ENCODE peak calls at places on chromosome 14, in nine cellular contexts. R is right lobe of liver, Z is cardiac muscle cell, G is tibial nerve, X is upper lobe of right lung, Y is Caco-2, C is fibroblast of the aortic adventitia, W is D721Med, L is GM13977. N is an unnamed sample.

GRCh38 chr14:59406454-59407245 is 58.5 kb downstream of the GPR135 start:
- DNase-seq in C (peak; percentile 86), W (no peak), X (no peak), Y (no peak), Z (no peak), R (peak; percentile 53), G (no peak), L (no peak), N (no peak)

GRCh38 chr14:103715052-103716000 is at the start of the genes XRCC3 and ZFYVE21:
- DNase-seq in Y (peak; percentile 99), Z (peak; percentile 100), G (peak; percentile 99), C (peak; percentile 99), R (peak; percentile 100), X (peak; percentile 100), L (peak; percentile 100), W (peak; percentile 99), N (peak; percentile 100)

GRCh38 chr14:37428954-37429353 is 166.1 kb downstream of the FOXA1 start:
- DNase-seq in Y (no peak), G (no peak), R (no peak), X (no peak), L (no peak), C (no peak), W (no peak), Z (no peak), N (no peak)

GRCh38 chr14:20680843-20681347 is 3.5 kb upstream of the RNASE4 start:
- DNase-seq in L (peak; percentile 65), W (no peak), C (no peak), X (no peak), R (no peak), Z (no peak), G (no peak), Y (no peak), N (peak; percentile 63)

GRCh38 chr14:34035177-34035933 is 84.5 kb upstream of the EGLN3 start:
- DNase-seq in C (no peak), G (no peak), Z (no peak), L (no peak), W (no peak), R (peak; percentile 46), X (no peak), Y (no peak), N (no peak)

GRCh38 chr14:54775486-54776100 is 127.0 kb downstream of the GCH1 start:
- DNase-seq in R (peak; percentile 37), Y (no peak), L (no peak), Z (no peak), W (no peak), C (no peak), X (no peak), G (no peak), N (no peak)

GRCh38 chr14:64191756-64192155 is 102.4 kb downstream of the ESR2 start:
- DNase-seq in C (peak; percentile 74), Z (no peak), Y (no peak), X (no peak), L (no peak), G (no peak), R (no peak), W (no peak), N (no peak)

GRCh38 chr14:101716956-101717662 is 44.4 kb upstream of the PPP2R5C start:
- DNase-seq in Z (no peak), Y (peak; percentile 19), X (no peak), C (no peak), L (no peak), R (peak; percentile 33), G (no peak), W (no peak), N (no peak)

GRCh38 chr14:105064721-105065143 is 498 bp downstream of the GPR132 start:
- DNase-seq in L (no peak), C (peak; percentile 33), W (no peak), X (peak; percentile 69), Y (peak; percentile 69), Z (no peak), G (no peak), R (peak; percentile 60), N (no peak)

GRCh38 chr14:71932229-71932951 is at the start of gene RGS6:
- DNase-seq in Y (no peak), W (no peak), G (no peak), X (peak; percentile 77), L (peak; percentile 74), R (no peak), C (no peak), Z (peak; percentile 80), N (peak; percentile 80)

GRCh38 chr14:101187816-101188570 is 284.5 kb upstream of the RTL1 start:
- DNase-seq in X (peak; percentile 46), R (peak; percentile 37), W (no peak), C (no peak), Y (no peak), Z (no peak), G (no peak), L (no peak), N (no peak)

GRCh38 chr14:78401866-78402265 is 231.7 kb downstream of the NRXN3 start:
- DNase-seq in G (no peak), R (no peak), Z (no peak), C (no peak), L (no peak), Y (no peak), W (no peak), X (no peak), N (no peak)

GRCh38 chr14:90730367-90730766 is 85.9 kb downstream of the TTC7B start:
- DNase-seq in L (no peak), X (no peak), Y (no peak), C (no peak), W (no peak), G (no peak), Z (no peak), R (no peak), N (no peak)

GRCh38 chr14:24694680-24695079 is 60.7 kb upstream of the GZMB start:
- DNase-seq in R (no peak), C (no peak), Z (no peak), W (no peak), G (no peak), X (no peak), Y (no peak), L (no peak), N (no peak)

GRCh38 chr14:31420319-31421081 is at the start of gene HEATR5A:
- DNase-seq in Y (peak; percentile 95), C (peak; percentile 93), R (peak; percentile 97), W (peak; percentile 78), Z (peak; percentile 97), X (peak; percentile 99), L (peak; percentile 96), G (peak; percentile 88), N (peak; percentile 97)
- TF ChIP-seq CTCF in Y (peak; percentile 31), C (peak; percentile 21), R (peak; percentile 33), W (peak; percentile 29), Z (peak; percentile 25), X (peak; percentile 38), L (peak; percentile 34), G (peak; percentile 61), N (peak; percentile 18)

GRCh38 chr14:99441157-99441870 is 39.3 kb downstream of the SETD3 start:
- DNase-seq in R (no peak), C (no peak), W (no peak), X (no peak), L (no peak), Z (peak; percentile 61), Y (no peak), G (no peak), N (no peak)
- TF ChIP-seq CTCF in R (no peak), C (no peak), W (no peak), X (no peak), L (peak; percentile 12), Z (peak; percentile 16), Y (peak; percentile 64), G (no peak), N (no peak)

DNA sequence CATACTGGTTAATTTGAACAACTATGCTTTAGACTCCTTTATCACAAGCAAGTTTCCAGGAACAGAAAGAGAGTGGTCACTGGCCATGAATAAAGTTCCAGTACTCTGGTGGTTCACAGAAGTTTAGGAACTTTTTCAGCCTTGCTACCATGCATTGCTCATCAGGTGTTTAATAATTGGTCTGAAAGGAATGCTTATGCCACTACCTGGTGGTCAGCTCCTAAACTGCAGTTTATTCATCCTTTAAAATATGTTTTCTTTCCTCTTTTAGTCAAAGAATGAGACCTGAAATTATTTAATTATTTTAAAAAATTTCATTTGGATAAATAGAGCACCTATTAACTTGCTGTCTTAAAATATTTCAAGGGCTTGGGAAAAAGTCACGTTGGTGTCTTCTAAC is 260.1 kb upstream of the OR4E1 start:
- DNase-seq in G (no peak), C (no peak), W (no peak), Y (no peak), L (no peak), R (no peak), Z (peak; percentile 19), X (no peak), N (no peak)
- TF ChIP-seq CTCF in G (no peak), C (no peak), W (no peak), Y (peak; percentile 47), L (no peak), R (peak; percentile 40), Z (peak; percentile 6), X (peak; percentile 29), N (no peak)

GRCh38 chr14:75132374-75133086 is 5.7 kb upstream of the NEK9 start:
- DNase-seq in X (no peak), Y (peak; percentile 62), W (peak; percentile 33), G (peak; percentile 96), R (no peak), C (peak; percentile 85), L (peak; percentile 43), Z (peak; percentile 80), N (peak; percentile 46)
- TF ChIP-seq CTCF in X (peak; percentile 69), Y (peak; percentile 62), W (peak; percentile 90), G (peak; percentile 95), R (peak; percentile 70), C (peak; percentile 67), L (peak; percentile 79), Z (peak; percentile 69), N (peak; percentile 59)

DNA sequence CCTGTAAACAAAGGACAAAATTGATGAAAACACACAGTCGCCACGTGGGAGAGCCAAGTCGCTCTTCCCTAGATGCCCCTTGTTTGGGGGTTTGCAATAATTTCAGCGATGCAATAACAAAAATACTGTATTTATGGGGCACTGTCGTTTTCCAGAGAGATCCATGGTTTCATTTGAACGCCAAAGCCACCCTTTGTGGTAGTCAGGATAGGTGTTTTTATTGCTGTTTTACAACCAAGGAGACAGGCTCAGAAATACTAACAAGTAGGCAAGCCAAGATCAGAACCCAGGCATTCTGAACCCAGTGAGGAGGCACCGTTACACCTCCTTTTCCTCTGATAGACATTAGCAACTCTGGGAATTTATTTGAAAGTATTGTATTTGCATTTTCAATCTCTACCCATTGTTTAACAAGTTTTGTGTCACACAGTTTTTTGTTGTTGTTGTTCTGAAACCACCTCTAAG is 827 bp upstream of the BTBD7 start:
- DNase-seq in R (no peak), C (no peak), G (no peak), Z (no peak), Y (no peak), L (no peak), X (no peak), W (no peak), N (no peak)
- TF ChIP-seq CTCF in R (no peak), C (no peak), G (no peak), Z (no peak), Y (no peak), L (no peak), X (no peak), W (no peak), N (no peak)

GRCh38 chr14:30874120-30874998 is at the start of gene COCH:
- DNase-seq in W (peak; percentile 78), L (peak; percentile 88), X (peak; percentile 64), G (no peak), R (no peak), C (no peak), Y (peak; percentile 69), Z (peak; percentile 75), N (peak; percentile 92)
- TF ChIP-seq CTCF in W (peak; percentile 27), L (peak; percentile 56), X (peak; percentile 19), G (peak; percentile 31), R (peak; percentile 41), C (peak; percentile 6), Y (peak; percentile 33), Z (peak; percentile 23), N (peak; percentile 29)